ENCODE peak calls at places on chromosomes 13 and 19, in nine cellular contexts. K is activated T-helper 9 cell treated with anti-CD3 and anti-CD28 coated beads, Interleukin-2, amount 50 U/mL, for 16 hours; S is esophagus squamous epithelium; I is HS-5; H is fibroblast of pulmonary artery; L is effector CD4-positive, alpha-beta T cell; X is NCI-H510A; R is head of caudate nucleus; F is GOT3. T is an unnamed sample.

GRCh38 chr19:48390188-48391099 is 907 bp downstream of the KDELR1 start:
- DNase-seq in H (peak), X (peak), S (no peak), R (peak), L (peak), I (no peak), F (no peak), K (peak), T (no peak)

GRCh38 chr13:82747948-82748347 is 1134.3 kb downstream of the SLITRK1 start:
- DNase-seq in F (no peak), K (no peak), R (no peak), I (no peak), X (no peak), S (no peak), L (no peak), H (peak), T (no peak)

GRCh38 chr13:26449063-26449848 is 108.2 kb upstream of the WASF3 start:
- DNase-seq in H (no peak), S (no peak), K (no peak), R (no peak), F (no peak), X (no peak), I (no peak), L (no peak), T (no peak)

GRCh38 chr19:42441047-42441440 is 1.7 kb downstream of the CXCL17 start:
- DNase-seq in R (no peak), L (no peak), H (no peak), K (no peak), I (no peak), X (no peak), F (no peak), S (no peak), T (no peak)

GRCh38 chr19:56350416-56351045 is 35.9 kb upstream of the ZSCAN5A start:
- DNase-seq in R (peak), H (peak), F (no peak), K (no peak), S (no peak), I (no peak), L (peak), X (no peak), T (no peak)

GRCh38 chr19:29676586-29676985 is 11.3 kb downstream of the PLEKHF1 start:
- DNase-seq in I (no peak), K (no peak), F (no peak), L (no peak), X (no peak), H (no peak), S (no peak), R (no peak), T (no peak)

GRCh38 chr13:87089391-87089790 is 581.8 kb upstream of the SLITRK5 start:
- DNase-seq in X (no peak), H (peak), F (no peak), I (peak), S (no peak), K (no peak), R (no peak), L (no peak), T (no peak)

GRCh38 chr19:54572696-54573311 is 786 bp upstream of the LILRA2 start:
- DNase-seq in I (no peak), H (no peak), L (no peak), K (no peak), S (no peak), F (no peak), R (no peak), X (no peak), T (no peak)

GRCh38 chr13:37403776-37404497 is 194.6 kb downstream of the POSTN start:
- DNase-seq in H (peak), X (no peak), I (peak), L (no peak), F (no peak), R (no peak), S (no peak), K (no peak), T (no peak)

GRCh38 chr13:27643334-27644158 is 21.9 kb downstream of the POLR1D start:
- DNase-seq in F (no peak), I (no peak), L (no peak), S (no peak), H (no peak), X (no peak), R (no peak), K (no peak), T (no peak)

GRCh38 chr13:22049384-22049783 is 378.5 kb downstream of the FGF9 start:
- DNase-seq in L (no peak), H (no peak), K (no peak), F (no peak), I (no peak), X (no peak), R (no peak), S (no peak), T (no peak)

GRCh38 chr19:46031781-46032596 is 8.8 kb downstream of the IGFL4 start:
- DNase-seq in F (no peak), S (no peak), K (no peak), X (no peak), R (no peak), I (no peak), L (no peak), H (no peak), T (no peak)

GRCh38 chr13:52162279-52163101 is 3.1 kb upstream of the NEK3 start:
- DNase-seq in S (no peak), L (no peak), I (no peak), H (peak), F (no peak), X (no peak), K (no peak), R (no peak), T (no peak)

GRCh38 chr19:46958542-46958941 is 61.1 kb upstream of the NPAS1 start:
- DNase-seq in X (no peak), S (no peak), K (no peak), H (peak), I (peak), L (no peak), R (no peak), F (no peak), T (no peak)

GRCh38 chr13:113630804-113631203 is 27.2 kb downstream of the ATP4B start:
- DNase-seq in S (no peak), F (no peak), K (no peak), I (no peak), L (no peak), H (no peak), X (no peak), R (no peak), T (no peak)

GRCh38 chr19:55257461-55258411 is 1.1 kb downstream of the PPP6R1 start:
- DNase-seq in X (no peak), R (no peak), F (no peak), L (no peak), H (peak), S (no peak), I (no peak), K (no peak), T (no peak)

GRCh38 chr19:39419003-39419402 is 6.5 kb downstream of the PLEKHG2 start:
- DNase-seq in R (no peak), K (no peak), H (no peak), X (no peak), S (no peak), I (no peak), F (no peak), L (no peak), T (no peak)

GRCh38 chr19:12721656-12722565 is 1.8 kb downstream of the TNPO2 start:
- DNase-seq in H (peak), K (peak), X (peak), I (no peak), R (peak), F (no peak), L (peak), S (no peak), T (no peak)

GRCh38 chr13:34153428-34154180 is 335.7 kb downstream of the RFC3 start:
- DNase-seq in X (no peak), S (no peak), K (no peak), F (no peak), L (no peak), R (no peak), H (peak), I (no peak), T (no peak)

GRCh38 chr13:73767747-73768315 is 366.4 kb downstream of the KLF12 start:
- DNase-seq in I (no peak), X (no peak), R (no peak), L (peak), H (no peak), K (no peak), S (no peak), F (no peak), T (no peak)

GRCh38 chr19:3135961-3136683 is at the start of gene GNA15:
- DNase-seq in L (peak), I (no peak), R (peak), H (no peak), F (no peak), S (no peak), X (no peak), K (peak), T (no peak)

GRCh38 chr13:72384186-72384823 is 343.1 kb downstream of the MZT1 start:
- DNase-seq in R (no peak), I (no peak), F (no peak), H (peak), L (no peak), X (no peak), S (no peak), K (no peak), T (no peak)

GRCh38 chr19:8536282-8536681 is 22.3 kb upstream of the ZNF414 start:
- DNase-seq in R (no peak), K (no peak), S (no peak), I (no peak), X (no peak), L (no peak), H (no peak), F (no peak), T (no peak)

GRCh38 chr19:50983625-50984292 is at the start of gene KLK7:
- DNase-seq in S (no peak), I (no peak), L (no peak), K (no peak), R (no peak), X (no peak), F (no peak), H (no peak), T (no peak)

GRCh38 chr19:33564836-33565338 is 43.3 kb upstream of the PEPD start:
- DNase-seq in R (no peak), L (no peak), S (no peak), H (no peak), I (no peak), K (no peak), F (no peak), X (no peak), T (no peak)

GRCh38 chr13:81888855-81889254 is 1547.9 kb upstream of the SPRY2 start:
- DNase-seq in K (no peak), I (no peak), S (no peak), H (no peak), F (no peak), L (no peak), X (no peak), R (no peak), T (no peak)

GRCh38 chr19:23716792-23717191 is 29.8 kb upstream of the ZNF675 start:
- DNase-seq in H (no peak), K (no peak), L (no peak), F (no peak), I (no peak), S (no peak), R (no peak), X (no peak), T (no peak)

GRCh38 chr13:110643768-110644421 is 28.6 kb downstream of the NAXD start:
- DNase-seq in I (no peak), K (no peak), S (no peak), F (no peak), R (no peak), X (no peak), H (no peak), L (no peak), T (no peak)

GRCh38 chr13:31756346-31756745 is 17.0 kb downstream of the RXFP2 start:
- DNase-seq in H (peak), R (no peak), X (no peak), I (no peak), S (no peak), F (peak), K (no peak), L (no peak), T (no peak)

GRCh38 chr13:48618937-48619336 is 34.8 kb upstream of the CYSLTR2 start:
- DNase-seq in S (no peak), H (no peak), R (no peak), K (no peak), F (no peak), I (no peak), X (no peak), L (no peak), T (no peak)